ENCODE peak calls at places on chromosome 21, in eight cellular contexts. A is HCT116; J is stimulated activated CD4-positive, alpha-beta T cell treated with anti-CD3 and anti-CD28 coated beads, Interleukin-12 subunit alpha, Interleukin-12 subunit beta, amount 100 ng/mL, for 48 hours; I is stimulated activated CD8-positive, alpha-beta memory T cell treated with anti-CD3 and anti-CD28 coated beads, Interleukin-7, amount 100 ng/mL, for 4 hours; N is A549; U is astrocyte of the spinal cord; W is retina; P is renal cortical epithelial cell. M is an unnamed sample.

GRCh38 chr21:32826317-32827167 is 55.0 kb upstream of the PAXBP1 start:
- DNase-seq in A (peak), J (no peak), I (no peak), N (peak), U (peak), W (no peak), P (peak), M (peak)

GRCh38 chr21:45291613-45292398 is 4.1 kb upstream of the POFUT2 start:
- DNase-seq in A (no peak), J (no peak), I (no peak), N (no peak), U (no peak), W (no peak), P (no peak), M (no peak)

GRCh38 chr21:38958940-38959685 is 153.4 kb downstream of the ETS2 start:
- DNase-seq in A (no peak), J (no peak), I (no peak), N (no peak), U (peak), W (no peak), P (peak), M (no peak)

GRCh38 chr21:35963920-35964451 is 96.3 kb downstream of the SETD4 start:
- DNase-seq in A (no peak), J (no peak), I (no peak), N (no peak), U (no peak), W (no peak), P (no peak), M (peak)

GRCh38 chr21:44443891-44444285 is 11.4 kb upstream of the LRRC3 start:
- DNase-seq in A (no peak), J (no peak), I (no peak), N (no peak), U (no peak), W (no peak), P (no peak), M (no peak)

GRCh38 chr21:39604951-39605350 is 7.8 kb upstream of the B3GALT5 start:
- DNase-seq in A (no peak), J (no peak), I (no peak), N (no peak), U (no peak), W (no peak), P (no peak), M (no peak)

GRCh38 chr21:43864806-43865470 is at the start of gene AGPAT3:
- DNase-seq in A (no peak), J (peak), I (no peak), N (no peak), U (no peak), W (no peak), P (no peak), M (no peak)

GRCh38 chr21:42363331-42363730 is 3.0 kb downstream of the TFF1 start:
- DNase-seq in A (no peak), J (no peak), I (no peak), N (no peak), U (no peak), W (no peak), P (peak), M (no peak)

GRCh38 chr21:45542667-45543370 is 579 bp upstream of the SLC19A1 start:
- DNase-seq in A (no peak), J (no peak), I (no peak), N (no peak), U (no peak), W (no peak), P (no peak), M (no peak)

M was measured in NCI-H460.